ENCODE peak calls at places on chromosomes 2 and 18, in four cellular contexts. V, I, T and W are unnamed samples.

GRCh38 chr2:62831729-62832128 is 126.2 kb downstream of the EHBP1 start:
- DNase-seq in V (no peak), I (no peak), T (no peak), W (no peak)

GRCh38 chr2:3627500-3628100 is 30.4 kb upstream of the ALLC start:
- DNase-seq in V (no peak), I (no peak), T (no peak), W (no peak)

GRCh38 chr2:105675841-105676240 is 68.9 kb upstream of the NCK2 start:
- DNase-seq in V (no peak), I (no peak), T (no peak), W (no peak)

GRCh38 chr18:10450986-10451385 is 3.4 kb upstream of the APCDD1 start:
- DNase-seq in V (no peak), I (no peak), T (no peak), W (no peak)

GRCh38 chr2:134782107-134782506 is 56.3 kb upstream of the ACMSD start:
- DNase-seq in V (no peak), I (no peak), T (no peak), W (no peak)

GRCh38 chr18:74450626-74451025 is 6.5 kb downstream of the DIPK1C start:
- DNase-seq in V (no peak), I (no peak), T (no peak), W (no peak)

GRCh38 chr2:199455533-199456382 is 2.0 kb downstream of the SATB2 start:
- DNase-seq in V (peak), I (peak), T (peak), W (no peak)

GRCh38 chr2:128041561-128041960 is 13.7 kb upstream of the SAP130 start:
- DNase-seq in V (no peak), I (no peak), T (no peak), W (no peak)

GRCh38 chr2:39243469-39244123 is at the start of gene CDKL4:
- DNase-seq in V (no peak), I (no peak), T (no peak), W (peak)

GRCh38 chr2:132438650-132439030 is 22.0 kb downstream of the GPR39 start:
- DNase-seq in V (no peak), I (no peak), T (no peak), W (no peak)

GRCh38 chr2:36967236-36967876 is 1.0 kb upstream of the STRN start:
- DNase-seq in V (no peak), I (peak), T (no peak), W (no peak)

GRCh38 chr2:37052600-37053332 is 31.4 kb downstream of the HEATR5B start:
- DNase-seq in V (no peak), I (no peak), T (no peak), W (no peak)

GRCh38 chr2:33275689-33276444 is 200.6 kb upstream of the RASGRP3 start:
- DNase-seq in V (no peak), I (peak), T (peak), W (no peak)

GRCh38 chr2:54597153-54597827 is 126.2 kb upstream of the EML6 start:
- DNase-seq in V (no peak), I (no peak), T (no peak), W (no peak)

GRCh38 chr2:3025261-3025660 is 352.4 kb downstream of the EIPR1 start:
- DNase-seq in V (no peak), I (no peak), T (no peak), W (no peak)

GRCh38 chr2:197943731-197944130 is 139.3 kb downstream of the PLCL1 start:
- DNase-seq in V (no peak), I (no peak), T (no peak), W (no peak)

GRCh38 chr2:96869824-96870630 is at the start of gene SEMA4C:
- DNase-seq in V (peak), I (no peak), T (peak), W (no peak)

GRCh38 chr18:36415606-36416005 is 118.1 kb downstream of the FHOD3 start:
- DNase-seq in V (no peak), I (no peak), T (no peak), W (no peak)

GRCh38 chr2:200765995-200766660 is 45.6 kb upstream of the BZW1 start:
- DNase-seq in V (no peak), I (no peak), T (no peak), W (no peak)

GRCh38 chr2:48589170-48589767 is 28.4 kb upstream of the GTF2A1L start:
- DNase-seq in V (no peak), I (peak), T (peak), W (no peak)

GRCh38 chr2:21667638-21668037 is 543.9 kb downstream of the TDRD15 start:
- DNase-seq in V (no peak), I (no peak), T (no peak), W (no peak)

GRCh38 chr18:36454258-36454657 is 156.7 kb downstream of the FHOD3 start:
- DNase-seq in V (no peak), I (no peak), T (no peak), W (no peak)

GRCh38 chr2:26887142-26887541 is 39.2 kb downstream of the DPYSL5 start:
- DNase-seq in V (no peak), I (no peak), T (no peak), W (no peak)

GRCh38 chr2:65382776-65383357 is 49.5 kb downstream of the SPRED2 start:
- DNase-seq in V (peak), I (peak), T (peak), W (peak)

GRCh38 chr2:43100883-43101662 is 125.3 kb downstream of the ZFP36L2 start:
- DNase-seq in V (no peak), I (no peak), T (no peak), W (no peak)

GRCh38 chr2:37809525-37809924 is 115.6 kb upstream of the RMDN2 start:
- DNase-seq in V (no peak), I (no peak), T (no peak), W (no peak)

GRCh38 chr18:42576141-42576540 is 539.3 kb downstream of the RIT2 start:
- DNase-seq in V (no peak), I (no peak), T (no peak), W (no peak)

GRCh38 chr18:42141439-42141838 is 186.4 kb downstream of the PIK3C3 start:
- DNase-seq in V (no peak), I (peak), T (no peak), W (no peak)

GRCh38 chr2:74548919-74549684 is 4.6 kb downstream of the LOXL3 start:
- DNase-seq in V (no peak), I (peak), T (peak), W (no peak)

GRCh38 chr2:41859615-41860014 is 188.2 kb upstream of the PKDCC start:
- DNase-seq in V (no peak), I (no peak), T (no peak), W (no peak)

GRCh38 chr2:88658318-88658717 is 31.1 kb upstream of the EIF2AK3 start:
- DNase-seq in V (no peak), I (no peak), T (no peak), W (no peak)

GRCh38 chr2:118177932-118178331 is 89.7 kb downstream of the INSIG2 start:
- DNase-seq in V (no peak), I (no peak), T (no peak), W (no peak)

GRCh38 chr2:170485254-170485653 is 229.9 kb upstream of the SP5 start:
- DNase-seq in V (no peak), I (peak), T (no peak), W (no peak)

GRCh38 chr2:55989405-55989804 is 65.8 kb upstream of the EFEMP1 start:
- DNase-seq in V (no peak), I (no peak), T (no peak), W (no peak)

GRCh38 chr2:908568-908967 is 42.1 kb upstream of the SNTG2 start:
- DNase-seq in V (no peak), I (no peak), T (no peak), W (no peak)
- TF ChIP-seq POLR2A in V (no peak), I (no peak), T (no peak), W (no peak)

GRCh38 chr2:192379736-192380135 is 185.0 kb upstream of the TMEFF2 start:
- DNase-seq in V (no peak), I (no peak), T (no peak), W (no peak)

GRCh38 chr2:192373244-192373643 is 178.5 kb upstream of the TMEFF2 start:
- DNase-seq in V (no peak), I (no peak), T (no peak), W (no peak)

GRCh38 chr2:192377174-192377573 is 182.4 kb upstream of the TMEFF2 start:
- DNase-seq in V (no peak), I (no peak), T (no peak), W (no peak)

GRCh38 chr2:192373754-192374153 is 179.0 kb upstream of the TMEFF2 start:
- DNase-seq in V (no peak), I (no peak), T (no peak), W (no peak)
- TF ChIP-seq POLR2AphosphoS5 in V (no peak), I (no peak), T (no peak), W (no peak)

GRCh38 chr2:239936838-239937581 is 88.1 kb downstream of the NDUFA10 start:
- DNase-seq in V (no peak), I (no peak), T (no peak), W (no peak)

GRCh38 chr2:239935789-239936758 is 89.1 kb downstream of the NDUFA10 start:
- DNase-seq in V (no peak), I (peak), T (no peak), W (no peak)

GRCh38 chr2:239932881-239933735 is 92.0 kb downstream of the NDUFA10 start:
- DNase-seq in V (no peak), I (no peak), T (no peak), W (no peak)

GRCh38 chr2:239937866-239938640 is 87.1 kb downstream of the NDUFA10 start:
- DNase-seq in V (no peak), I (no peak), T (no peak), W (no peak)

DNA sequence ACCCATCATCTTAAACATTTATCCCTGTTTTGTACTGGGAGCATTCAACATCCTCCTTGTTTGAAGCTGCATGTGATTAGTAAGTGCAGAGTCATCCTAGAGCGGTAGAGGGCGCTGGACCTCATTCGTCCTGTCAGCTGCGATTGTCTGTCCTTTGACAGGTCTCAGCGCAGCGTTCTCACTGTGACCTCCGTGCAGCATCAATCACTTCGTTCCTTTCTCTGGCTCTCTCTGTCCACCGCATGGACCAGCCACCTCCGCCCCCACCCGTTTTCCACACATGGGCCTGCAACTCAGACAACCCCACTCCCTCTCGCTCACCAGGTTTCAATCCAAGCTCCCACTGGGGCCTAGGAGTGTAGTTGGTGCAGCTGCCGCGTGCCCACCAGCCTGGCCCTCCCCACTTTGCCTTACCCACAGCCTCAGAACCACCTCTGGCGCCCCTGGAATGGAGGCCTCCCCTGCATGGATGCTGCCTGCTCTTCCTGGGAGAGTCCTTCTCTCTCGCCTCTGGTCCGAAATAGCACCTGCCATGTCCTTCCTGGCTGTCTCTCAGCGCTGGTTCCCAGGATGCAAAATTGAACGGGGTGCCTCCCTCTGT is 90.5 kb downstream of the NDUFA10 start:
- DNase-seq in V (peak), I (peak), T (peak), W (no peak)
- TF ChIP-seq TAF1 in V (no peak), I (no peak), T (no peak), W (no peak)

GRCh38 chr2:230891108-230891507 is 26.4 kb downstream of the ITM2C start:
- DNase-seq in V (no peak), I (no peak), T (no peak), W (no peak)
- TF ChIP-seq POLR2A in V (no peak), I (no peak), T (no peak), W (no peak)

GRCh38 chr18:56329536-56329935 is 308.9 kb downstream of the TXNL1 start:
- DNase-seq in V (no peak), I (no peak), T (no peak), W (no peak)

GRCh38 chr18:56323673-56324072 is 314.7 kb downstream of the TXNL1 start:
- DNase-seq in V (no peak), I (no peak), T (no peak), W (no peak)

GRCh38 chr18:56326386-56327072 is 311.9 kb downstream of the TXNL1 start:
- DNase-seq in V (no peak), I (no peak), T (no peak), W (no peak)

GRCh38 chr18:56330381-56331115 is 307.8 kb downstream of the TXNL1 start:
- DNase-seq in V (no peak), I (no peak), T (no peak), W (no peak)

DNA sequence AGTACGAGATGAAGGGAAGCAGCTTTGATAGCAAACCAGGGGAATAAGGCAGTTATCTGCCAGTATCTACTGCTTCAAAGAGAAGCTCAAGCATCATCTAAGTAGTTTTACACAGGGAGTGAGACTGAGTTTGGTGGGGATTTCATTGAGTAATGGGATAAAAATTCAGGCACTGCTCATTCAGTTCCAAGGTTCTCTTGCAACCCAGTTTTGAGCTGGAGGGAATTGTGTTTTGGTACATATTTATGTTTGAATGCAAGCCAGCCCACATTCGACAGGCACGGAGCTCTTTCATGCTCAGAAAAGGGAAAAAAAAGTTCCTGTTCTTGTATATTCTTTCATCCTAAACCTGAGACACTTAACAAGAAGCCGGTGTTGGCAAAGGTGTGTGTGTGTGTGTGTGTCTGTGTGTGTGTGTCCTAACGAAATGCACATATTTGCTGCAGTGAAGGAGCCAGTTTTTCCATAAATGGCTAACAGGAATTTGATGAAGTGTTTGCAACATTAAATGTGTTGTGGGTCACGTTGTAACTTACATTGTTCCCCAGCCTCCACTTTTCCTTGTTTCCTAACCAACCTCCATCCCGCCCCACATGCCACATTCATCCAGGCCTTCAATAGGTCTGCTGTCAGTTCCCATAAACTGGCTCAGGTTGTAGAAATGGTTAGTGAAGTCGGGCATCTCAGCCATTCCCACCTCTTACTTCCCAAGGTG is 311.1 kb downstream of the TXNL1 start:
- DNase-seq in V (no peak), I (no peak), T (no peak), W (no peak)
- TF ChIP-seq POLR2AphosphoS5 in V (no peak), I (no peak), T (no peak), W (no peak)

DNA sequence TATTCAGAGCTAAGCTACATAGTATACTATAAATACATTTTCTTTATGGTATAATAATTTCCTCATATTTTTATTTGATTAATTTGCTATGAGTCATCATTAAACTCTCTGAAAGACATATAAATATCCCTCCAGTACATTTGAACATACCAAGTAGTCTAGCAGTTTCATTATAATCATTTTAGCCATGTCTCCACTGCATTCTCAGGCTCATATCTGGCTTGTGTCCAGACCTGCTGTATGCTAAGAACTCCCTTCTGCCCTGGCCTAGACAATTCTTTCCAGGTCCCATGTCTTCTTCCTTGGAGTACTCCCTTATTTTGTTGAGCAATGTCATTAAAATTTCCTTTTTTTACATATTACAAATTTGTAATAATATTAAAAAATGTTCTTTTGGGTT is 16.6 kb upstream of the DYNC1I2 start:
- DNase-seq in V (no peak), I (no peak), T (no peak), W (no peak)
- TF ChIP-seq TAF1 in V (no peak), I (no peak), T (no peak), W (no peak)

DNA sequence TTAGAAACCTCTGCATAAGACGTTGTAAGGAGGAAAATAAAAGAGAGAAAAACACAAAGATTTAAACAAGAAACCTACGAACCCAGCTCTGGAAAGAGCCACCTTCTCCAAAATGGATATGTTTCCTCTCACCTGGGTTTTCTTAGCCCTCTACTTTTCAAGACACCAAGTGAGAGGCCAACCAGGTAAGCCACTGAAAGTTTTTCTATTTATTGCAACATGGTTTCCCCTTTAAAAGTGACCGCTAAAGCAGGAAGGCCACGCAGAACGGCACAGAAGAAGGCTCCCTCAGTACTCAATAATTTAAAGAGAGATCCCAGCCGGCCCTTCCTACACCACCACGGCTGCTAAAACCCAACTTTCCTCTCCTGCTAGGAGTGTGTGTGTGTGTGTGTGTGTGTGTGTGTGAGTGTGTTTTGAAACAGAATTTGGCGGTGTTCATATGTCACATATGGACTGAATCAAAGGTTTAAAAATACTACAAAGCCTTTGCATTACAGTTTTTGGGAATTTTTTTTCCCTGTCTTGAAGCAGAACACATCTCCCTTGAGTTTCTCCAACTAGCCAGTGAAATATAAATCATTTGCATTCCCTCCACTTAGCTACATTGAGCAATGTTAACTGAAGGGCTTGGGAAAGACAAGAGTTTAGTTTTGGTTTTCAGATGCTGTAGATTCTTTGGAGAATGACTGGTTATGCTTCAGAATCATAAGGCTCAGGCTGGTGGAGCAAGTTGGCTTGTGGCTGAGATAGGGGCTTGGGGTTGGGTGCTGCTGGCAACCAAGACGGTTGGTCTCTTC is 1.1 kb downstream of the NRP2 start:
- DNase-seq in V (no peak), I (no peak), T (no peak), W (no peak)
- TF ChIP-seq POLR2A in V (no peak), I (no peak), T (no peak), W (no peak)

GRCh38 chr2:174633621-174633927 is 36.0 kb upstream of the WIPF1 start:
- DNase-seq in V (no peak), I (no peak), T (no peak), W (no peak)

GRCh38 chr2:174635747-174636399 is 38.3 kb upstream of the WIPF1 start:
- DNase-seq in V (no peak), I (no peak), T (no peak), W (no peak)

GRCh38 chr2:174635015-174635593 is 37.5 kb upstream of the WIPF1 start:
- DNase-seq in V (no peak), I (no peak), T (no peak), W (no peak)

GRCh38 chr2:174632847-174633620 is 35.4 kb upstream of the WIPF1 start:
- DNase-seq in V (no peak), I (no peak), T (no peak), W (no peak)

GRCh38 chr2:174634130-174635014 is 36.8 kb upstream of the WIPF1 start:
- DNase-seq in V (no peak), I (no peak), T (peak), W (peak)
- TF ChIP-seq POLR2AphosphoS5 in V (peak), I (no peak), T (no peak), W (peak)